ENCODE peak calls at places on chromosomes 4 and X, in four cellular contexts. D is GM12878, V is upper lobe of left lung, K is Caco-2. M is an unnamed sample.

GRCh38 chrX:108217877-108218276 is 126.3 kb downstream of the ATG4A start:
- DNase-seq in V (no peak), K (no peak), D (no peak), M (no peak)

GRCh38 chrX:37912797-37913196 is 65.4 kb upstream of the DYNLT3 start:
- DNase-seq in D (no peak), V (no peak), K (no peak), M (no peak)

GRCh38 chr4:145061325-145061920 is 36.6 kb downstream of the ANAPC10 start:
- DNase-seq in V (no peak), D (no peak), K (peak), M (peak)

GRCh38 chrX:63784346-63784901 is 590 bp downstream of the ARHGEF9 start:
- DNase-seq in V (no peak), K (no peak), D (no peak), M (no peak)

GRCh38 chr4:98341309-98341708 is 80.1 kb downstream of the RAP1GDS1 start:
- DNase-seq in V (no peak), D (no peak), K (no peak), M (no peak)

GRCh38 chr4:3158841-3159240 is 84.4 kb downstream of the HTT start:
- DNase-seq in K (no peak), V (no peak), D (no peak), M (no peak)

GRCh38 chr4:76377922-76378321 is 43.0 kb downstream of the CCDC158 start:
- DNase-seq in D (no peak), K (peak), V (peak), M (peak)

GRCh38 chrX:12042615-12043014 is 95.7 kb upstream of the FRMPD4 start:
- DNase-seq in V (no peak), K (no peak), D (no peak), M (no peak)

GRCh38 chrX:123267220-123267619 is 83.1 kb downstream of the GRIA3 start:
- DNase-seq in D (no peak), K (no peak), V (no peak), M (peak)

GRCh38 chr4:186149872-186150271 is 41.5 kb upstream of the CYP4V2 start:
- DNase-seq in K (no peak), D (no peak), V (no peak), M (peak)

GRCh38 chr4:155759372-155760252 is 791 bp downstream of the GUCY1B1 start:
- DNase-seq in V (peak), K (no peak), D (no peak), M (peak)
- H3K4me3 ChIP-seq in V (peak), K (no peak), D (no peak), M (peak)

GRCh38 chr4:25667931-25668557 is 12.4 kb downstream of the SLC34A2 start:
- DNase-seq in K (peak), V (no peak), D (no peak), M (no peak)
- TF ChIP-seq CTCF in K (no peak), V (no peak), D (no peak), M (no peak)

GRCh38 chr4:24980064-24980690 is 50.6 kb downstream of the LGI2 start:
- DNase-seq in V (peak), K (peak), D (peak), M (peak)
- H3K4me3 ChIP-seq in V (peak), K (no peak), D (no peak), M (no peak)

DNA sequence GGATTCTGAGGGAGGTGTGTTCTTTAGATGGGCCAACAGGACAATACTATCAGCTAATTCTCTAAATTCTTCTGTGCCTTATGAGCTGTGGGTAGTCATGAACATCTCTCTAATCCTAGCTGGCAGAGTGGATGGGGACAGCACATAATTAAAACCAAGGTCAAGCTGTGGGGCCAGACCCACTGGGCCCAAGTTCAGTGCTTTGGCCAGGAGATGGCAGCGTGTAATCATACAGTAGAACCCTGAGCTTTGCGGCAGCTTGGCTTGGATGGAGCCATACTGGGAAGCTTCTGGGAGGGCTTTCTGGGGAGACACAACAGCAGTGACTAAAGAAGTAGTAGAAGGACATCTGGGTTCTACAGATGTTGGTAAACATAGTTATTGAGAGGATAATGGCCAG is 140.3 kb upstream of the CXCL13 start:
- DNase-seq in V (no peak), K (peak), D (no peak), M (peak)
- TF ChIP-seq CTCF in V (no peak), K (no peak), D (no peak), M (peak)

GRCh38 chr4:65651031-65651430 is 19.3 kb downstream of the EPHA5 start:
- DNase-seq in V (no peak), K (no peak), D (no peak), M (no peak)

GRCh38 chr4:65645185-65645584 is 25.1 kb downstream of the EPHA5 start:
- DNase-seq in D (no peak), V (no peak), K (no peak), M (peak)

DNA sequence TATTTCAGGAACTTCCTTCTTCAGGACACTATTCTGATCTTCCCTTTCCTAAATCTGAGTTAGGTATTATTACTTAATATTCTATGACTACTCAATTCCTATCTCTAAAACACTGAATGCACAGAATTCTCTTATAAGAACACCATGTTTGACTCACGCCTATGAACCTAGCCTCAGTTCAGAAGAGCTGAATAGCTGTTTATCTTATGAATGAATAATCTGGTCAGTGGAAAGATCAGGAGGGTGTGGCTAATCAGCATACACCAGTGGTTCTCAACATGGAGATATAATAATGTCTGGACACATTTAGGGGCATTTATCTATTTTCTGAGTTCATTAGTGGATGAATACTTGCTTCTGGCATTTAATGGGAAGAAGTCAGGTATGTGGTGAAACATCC is 24.2 kb downstream of the EPHA5 start:
- DNase-seq in D (no peak), V (no peak), K (no peak), M (peak)
- H3K4me3 ChIP-seq in D (no peak), V (no peak), K (no peak), M (no peak)

DNA sequence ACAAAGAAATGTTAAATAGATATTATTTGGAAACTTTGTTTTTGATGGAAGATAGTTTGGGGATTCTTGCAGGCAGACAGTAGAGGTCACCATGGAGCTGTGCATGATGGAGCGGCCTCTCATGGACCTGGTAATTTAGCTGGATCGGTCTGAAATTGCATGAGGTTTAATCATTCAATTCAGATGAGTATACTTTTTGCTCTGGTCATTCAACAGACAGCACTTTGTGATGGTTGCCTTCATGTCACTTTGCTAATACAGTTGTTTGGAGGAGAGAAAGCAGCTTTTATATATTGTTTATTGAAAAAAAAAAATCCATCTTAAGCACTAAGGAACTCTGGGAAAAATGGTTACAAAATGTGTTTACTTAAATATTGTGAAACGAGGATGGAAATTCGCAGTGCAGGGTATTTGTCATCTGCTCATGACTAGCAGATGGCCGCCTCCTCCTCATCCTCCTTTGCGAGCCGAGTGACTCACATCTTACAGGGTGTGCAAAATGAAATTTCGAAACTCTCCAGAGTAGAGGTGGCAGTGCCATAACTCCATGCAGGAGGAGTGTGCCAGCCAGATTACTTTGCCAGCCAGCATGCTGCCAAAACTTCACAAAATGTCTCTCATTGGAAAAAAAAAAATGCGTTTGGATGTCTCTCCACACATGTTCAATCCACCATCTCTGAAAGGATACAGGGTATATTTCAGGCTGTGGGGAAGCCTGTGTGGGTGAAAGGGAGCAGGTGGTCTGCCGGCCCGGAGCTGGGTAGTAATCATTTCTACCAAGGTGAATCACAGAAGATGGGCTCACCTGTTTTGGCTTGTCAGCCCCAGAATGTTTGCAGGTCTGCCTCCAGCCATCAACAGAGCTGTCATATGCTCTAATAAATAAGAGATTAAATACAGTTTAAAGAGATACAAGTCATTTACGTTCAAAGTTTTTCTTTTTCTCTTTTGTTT is 314.9 kb upstream of the DIPK2B start:
- DNase-seq in D (no peak), V (peak), K (peak), M (peak)
- TF ChIP-seq CTCF in D (peak), V (peak), K (peak), M (peak)

GRCh38 chr4:151690884-151691283 is 69.9 kb downstream of the GATB start:
- DNase-seq in V (no peak), D (no peak), K (no peak), M (no peak)
- H3K4me3 ChIP-seq in V (no peak), D (no peak), K (no peak), M (no peak)

DNA sequence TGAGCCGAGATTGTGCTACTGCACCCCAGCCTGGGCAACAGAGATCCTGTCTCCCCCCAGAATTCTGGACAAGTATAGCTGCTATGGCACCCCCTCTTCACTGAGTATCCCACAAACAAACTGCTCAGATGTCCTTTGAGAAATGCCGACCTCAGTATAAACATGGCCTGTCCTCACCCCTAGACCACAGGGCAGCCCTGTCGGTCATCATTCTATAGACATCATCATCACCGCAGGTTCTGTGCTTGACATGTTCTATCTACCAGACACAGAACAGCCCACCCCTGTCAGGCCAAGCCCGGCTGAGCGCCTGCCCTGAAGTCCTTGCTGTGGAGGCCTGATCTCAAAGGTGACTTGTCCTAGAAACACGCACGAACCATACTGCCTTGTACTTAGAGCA is 232.9 kb downstream of the DHRSX start:
- DNase-seq in K (no peak), D (no peak), V (no peak), M (no peak)
- TF ChIP-seq CTCF in K (no peak), D (no peak), V (no peak), M (no peak)

GRCh38 chr4:24671824-24672223 is 87.5 kb upstream of the DHX15 start:
- DNase-seq in K (no peak), V (no peak), D (no peak), M (no peak)
- H3K4me3 ChIP-seq in K (no peak), V (no peak), D (no peak), M (no peak)

M was measured in epithelial cell of esophagus.